ENCODE peak calls at places on chromosomes 2 and 18, in seven cellular contexts. J, D, G, E, S, H and M are unnamed samples.

GRCh38 chr2:8962890-8963289 is 40.6 kb downstream of the MBOAT2 start:
- DNase-seq in H (no peak), S (no peak), J (no peak), E (no peak), D (no peak), G (no peak), M (no peak)

GRCh38 chr2:133334923-133335322 is 233.3 kb downstream of the NCKAP5 start:
- DNase-seq in S (no peak), E (no peak), D (no peak), J (no peak), G (no peak), H (no peak), M (no peak)

GRCh38 chr2:694174-694573 is 17.0 kb upstream of the TMEM18 start:
- DNase-seq in H (no peak), D (no peak), G (no peak), E (peak), S (no peak), J (no peak), M (no peak)

GRCh38 chr18:63158012-63158631 is 161.4 kb downstream of the BCL2 start:
- DNase-seq in S (no peak), E (no peak), D (no peak), J (no peak), H (no peak), G (no peak), M (no peak)

GRCh38 chr2:95018301-95018700 is 7.2 kb upstream of the MAL start:
- DNase-seq in S (no peak), J (no peak), E (no peak), H (no peak), D (no peak), G (no peak), M (no peak)

GRCh38 chr2:58032016-58032750 is 14.4 kb upstream of the VRK2 start:
- DNase-seq in D (no peak), G (no peak), E (peak), S (no peak), J (no peak), H (no peak), M (no peak)

GRCh38 chr2:64704996-64705395 is 51.3 kb upstream of the SERTAD2 start:
- DNase-seq in G (no peak), S (no peak), E (no peak), J (no peak), D (no peak), H (no peak), M (no peak)

GRCh38 chr2:69692424-69692823 is 48.9 kb upstream of the AAK1 start:
- DNase-seq in E (peak), D (no peak), H (peak), J (no peak), G (no peak), S (no peak), M (no peak)

GRCh38 chr2:168256448-168256847 is 9.1 kb upstream of the STK39 start:
- DNase-seq in J (no peak), S (no peak), D (no peak), G (no peak), H (no peak), E (no peak), M (no peak)